ENCODE peak calls at places on chromosomes 13 and 19, in seven cellular contexts. D is prostate gland, Y is endothelial cell of umbilical vein, X is vagina, L is HepG2, K is GM23338, B is esophagus muscularis mucosa. T is an unnamed sample.

GRCh38 chr19:58274771-58275199 is 4.0 kb upstream of the ZNF8 start:
- DNase-seq in D (no peak), Y (peak), X (no peak), L (no peak), K (no peak), B (no peak), T (no peak)

GRCh38 chr13:37492061-37492460 is 106.5 kb downstream of the POSTN start:
- DNase-seq in D (no peak), Y (no peak), X (no peak), L (no peak), K (no peak), B (no peak), T (no peak)

GRCh38 chr19:45772130-45772880 is 3.3 kb upstream of the SIX5 start:
- DNase-seq in D (no peak), Y (no peak), X (no peak), L (no peak), K (no peak), B (no peak), T (no peak)

GRCh38 chr13:64471916-64472315 is 2758.2 kb downstream of the PCDH9 start:
- DNase-seq in D (no peak), Y (peak), X (no peak), L (peak), K (peak), B (no peak), T (no peak)

GRCh38 chr13:97858161-97858560 is 95.3 kb upstream of the IPO5 start:
- DNase-seq in D (no peak), Y (no peak), X (no peak), L (no peak), K (no peak), B (peak), T (no peak)

GRCh38 chr13:107681611-107682010 is 533.7 kb downstream of the LIG4 start:
- DNase-seq in D (no peak), Y (no peak), X (no peak), L (no peak), K (no peak), B (no peak), T (no peak)

GRCh38 chr19:19106061-19106551 is 32.2 kb downstream of the TMEM161A start:
- DNase-seq in D (no peak), Y (no peak), X (no peak), L (no peak), K (peak), B (no peak), T (no peak)

GRCh38 chr19:1747285-1748114 is 5.8 kb upstream of the ONECUT3 start:
- DNase-seq in D (no peak), Y (peak), X (no peak), L (peak), K (peak), B (no peak), T (no peak)

GRCh38 chr19:5943623-5944022 is 29.6 kb downstream of the CAPS start:
- DNase-seq in D (no peak), Y (no peak), X (no peak), L (no peak), K (no peak), B (no peak), T (no peak)

GRCh38 chr13:100980171-100980570 is 305.6 kb upstream of the TMTC4 start:
- DNase-seq in D (no peak), Y (no peak), X (no peak), L (no peak), K (no peak), B (no peak), T (no peak)

GRCh38 chr19:44746616-44746945 is 1.9 kb upstream of the BCL3 start:
- DNase-seq in D (no peak), Y (no peak), X (no peak), L (no peak), K (no peak), B (no peak), T (no peak)

GRCh38 chr19:30367421-30367820 is 4.8 kb upstream of the ZNF536 start:
- DNase-seq in D (no peak), Y (no peak), X (no peak), L (no peak), K (no peak), B (no peak), T (no peak)

GRCh38 chr19:17829855-17830566 is 8.7 kb upstream of the INSL3 start:
- DNase-seq in D (no peak), Y (no peak), X (no peak), L (no peak), K (peak), B (no peak), T (peak)

GRCh38 chr19:48962849-48963165 is 2.3 kb upstream of the FTL start:
- DNase-seq in D (no peak), Y (no peak), X (no peak), L (peak), K (peak), B (no peak), T (no peak)

GRCh38 chr19:16899566-16900075 is 10.8 kb downstream of the F2RL3 start:
- DNase-seq in D (no peak), Y (peak), X (no peak), L (peak), K (peak), B (no peak), T (peak)

GRCh38 chr19:7947939-7948338 is 4.5 kb upstream of the TIMM44 start:
- DNase-seq in D (no peak), Y (no peak), X (no peak), L (no peak), K (no peak), B (no peak), T (no peak)

GRCh38 chr13:51501096-51501495 is 48.3 kb upstream of the INTS6 start:
- DNase-seq in D (no peak), Y (no peak), X (no peak), L (no peak), K (no peak), B (no peak), T (no peak)

GRCh38 chr19:7492142-7493055 is 3.6 kb upstream of the PEX11G start:
- DNase-seq in D (no peak), Y (peak), X (no peak), L (no peak), K (no peak), B (no peak), T (no peak)

GRCh38 chr19:10699650-10700335 is 1.4 kb upstream of the QTRT1 start:
- DNase-seq in D (peak), Y (peak), X (no peak), L (peak), K (peak), B (no peak), T (peak)

GRCh38 chr13:73521291-73521626 is 462.5 kb downstream of the KLF5 start:
- DNase-seq in D (peak), Y (no peak), X (no peak), L (no peak), K (no peak), B (no peak), T (no peak)

GRCh38 chr13:76884167-76884566 is 2.0 kb downstream of the KCTD12 start:
- DNase-seq in D (no peak), Y (peak), X (no peak), L (no peak), K (peak), B (no peak), T (peak)

GRCh38 chr13:30892966-30893365 is 13.1 kb upstream of the MEDAG start:
- DNase-seq in D (no peak), Y (no peak), X (peak), L (peak), K (peak), B (no peak), T (no peak)

GRCh38 chr19:53463263-53463662 is 4.3 kb upstream of the ZNF813 start:
- DNase-seq in D (no peak), Y (peak), X (no peak), L (no peak), K (peak), B (no peak), T (peak)

GRCh38 chr13:80499536-80500280 is 158.8 kb upstream of the SPRY2 start:
- DNase-seq in D (no peak), Y (no peak), X (no peak), L (no peak), K (no peak), B (no peak), T (no peak)

GRCh38 chr13:80497439-80497838 is 156.5 kb upstream of the SPRY2 start:
- DNase-seq in D (no peak), Y (no peak), X (no peak), L (no peak), K (no peak), B (no peak), T (no peak)

GRCh38 chr13:80497007-80497406 is 156.1 kb upstream of the SPRY2 start:
- DNase-seq in D (no peak), Y (no peak), X (no peak), L (no peak), K (no peak), B (no peak), T (no peak)

GRCh38 chr13:80498433-80498832 is 157.5 kb upstream of the SPRY2 start:
- DNase-seq in D (no peak), Y (no peak), X (no peak), L (no peak), K (no peak), B (no peak), T (no peak)

DNA sequence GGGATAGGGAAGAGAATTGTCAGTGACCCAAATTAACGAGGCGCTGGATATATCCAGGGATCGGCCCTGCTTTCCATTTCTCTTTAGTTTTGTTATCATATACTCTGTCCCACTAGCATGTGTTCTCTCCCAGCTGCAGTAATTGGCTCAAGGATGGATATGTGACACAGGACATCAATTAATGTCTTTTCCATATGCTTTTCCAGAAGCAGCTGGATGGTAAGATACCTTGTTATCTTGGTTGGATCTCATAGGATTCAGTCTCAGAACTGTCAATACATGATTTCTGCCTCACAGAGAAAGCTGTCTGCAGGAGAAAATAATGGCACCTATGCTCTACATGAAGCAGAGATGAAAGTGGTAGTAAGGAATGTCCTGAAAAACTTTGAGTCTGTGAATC is 157.1 kb upstream of the SPRY2 start:
- DNase-seq in D (no peak), Y (no peak), X (no peak), L (no peak), K (no peak), B (no peak), T (no peak)
- TF ChIP-seq POLR2AphosphoS5 in D (no peak), Y (no peak), X (no peak), L (no peak), K (no peak), B (no peak), T (no peak)

DNA sequence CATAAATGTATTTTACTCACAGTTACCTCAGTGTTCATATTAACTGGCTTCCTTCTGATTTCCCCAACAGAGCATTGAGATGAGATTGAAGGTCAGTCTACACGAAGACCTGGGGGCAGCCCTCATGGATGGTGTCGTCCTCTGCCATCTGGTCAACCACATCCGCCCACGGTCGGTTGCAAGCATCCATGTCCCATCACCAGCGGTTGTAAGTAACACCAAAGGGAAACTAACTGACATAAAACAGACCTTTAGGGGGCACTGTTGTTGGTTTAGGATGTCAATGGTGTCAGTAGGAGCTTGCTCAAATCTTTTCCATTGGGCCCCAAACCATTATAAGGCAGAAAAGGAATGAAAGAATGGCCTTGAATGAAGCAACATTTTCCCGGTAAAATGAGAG is 68.2 kb downstream of the ESD start:
- DNase-seq in D (no peak), Y (no peak), X (no peak), L (peak), K (peak), B (no peak), T (no peak)
- TF ChIP-seq CTCF in D (no peak), Y (no peak), X (no peak), L (no peak), K (peak), B (no peak), T (peak)

GRCh38 chr13:66835040-66835628 is 395.0 kb downstream of the PCDH9 start:
- DNase-seq in D (no peak), Y (peak), X (no peak), L (peak), K (no peak), B (peak), T (peak)

GRCh38 chr13:66829803-66830202 is 400.3 kb downstream of the PCDH9 start:
- DNase-seq in D (no peak), Y (no peak), X (no peak), L (no peak), K (no peak), B (no peak), T (no peak)

GRCh38 chr13:66826398-66826797 is 403.7 kb downstream of the PCDH9 start:
- DNase-seq in D (no peak), Y (peak), X (no peak), L (no peak), K (no peak), B (no peak), T (no peak)

GRCh38 chr13:66837246-66837645 is 392.9 kb downstream of the PCDH9 start:
- DNase-seq in D (no peak), Y (no peak), X (no peak), L (no peak), K (peak), B (no peak), T (no peak)

DNA sequence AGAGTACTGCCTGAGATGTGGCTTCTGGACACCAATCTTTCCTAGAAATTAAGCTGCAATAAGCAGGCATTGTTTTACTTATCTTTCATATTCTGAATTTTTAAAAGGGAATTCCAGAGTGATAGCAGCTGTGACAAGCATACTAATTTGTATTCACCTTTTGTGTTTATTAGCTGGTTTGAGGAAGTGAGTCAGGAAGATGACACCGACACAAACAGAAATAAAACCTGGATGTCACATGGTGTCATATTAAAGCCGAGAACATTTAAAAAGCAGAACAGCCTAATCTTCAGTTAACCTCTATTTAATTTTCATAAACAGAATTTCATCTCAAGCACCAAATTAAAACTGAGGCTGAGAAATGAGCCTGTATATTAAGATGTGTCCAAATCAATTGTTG is 398.8 kb downstream of the PCDH9 start:
- DNase-seq in D (no peak), Y (no peak), X (no peak), L (no peak), K (no peak), B (no peak), T (no peak)
- H3K27ac ChIP-seq in D (no peak), Y (no peak), X (no peak), L (no peak), K (no peak), B (no peak), T (no peak)

GRCh38 chr19:540867-541637 is 2.8 kb upstream of the GZMM start:
- DNase-seq in D (no peak), Y (no peak), X (no peak), L (no peak), K (no peak), B (no peak), T (no peak)

GRCh38 chr19:539429-540030 is 4.3 kb upstream of the GZMM start:
- DNase-seq in D (no peak), Y (no peak), X (no peak), L (no peak), K (no peak), B (no peak), T (no peak)

GRCh38 chr19:541699-542098 is 2.2 kb upstream of the GZMM start:
- DNase-seq in D (no peak), Y (no peak), X (no peak), L (no peak), K (no peak), B (no peak), T (no peak)

GRCh38 chr19:543912-544608 is at the start of gene GZMM:
- DNase-seq in D (no peak), Y (no peak), X (no peak), L (no peak), K (no peak), B (no peak), T (peak)

DNA sequence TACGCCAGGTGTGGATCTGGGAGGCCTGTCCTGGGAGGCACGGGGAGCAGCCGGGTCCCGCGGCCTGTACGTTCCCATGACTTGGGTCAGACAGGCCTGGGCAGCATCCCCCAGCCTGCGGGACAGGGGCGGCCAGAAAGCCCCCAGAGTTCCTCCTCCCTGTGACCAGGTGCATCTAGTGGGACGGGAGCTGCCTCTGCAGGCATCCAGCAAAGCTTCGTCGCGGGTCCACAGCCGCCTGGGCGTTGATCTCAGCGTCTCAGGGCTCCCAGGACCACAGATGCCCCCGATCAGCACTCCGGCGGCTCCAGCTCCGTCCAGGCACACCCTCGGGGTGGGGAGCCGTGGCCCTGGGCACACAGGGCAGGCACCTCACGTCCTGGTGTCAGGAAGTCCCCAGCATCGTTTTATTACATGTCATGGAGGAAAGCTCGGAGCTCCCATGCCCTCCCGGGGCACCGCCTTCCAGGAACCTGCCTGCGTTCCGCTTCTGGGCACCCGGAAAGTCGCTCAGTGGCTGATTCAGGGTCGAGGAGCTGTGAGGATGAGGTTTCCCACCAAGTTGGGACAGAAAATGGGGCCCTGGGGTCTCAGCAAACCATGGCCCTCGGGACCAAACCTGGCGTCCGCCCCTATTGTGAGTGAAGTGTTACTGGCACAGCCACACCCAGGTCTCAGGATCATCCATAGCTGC is 1.5 kb upstream of the GZMM start:
- DNase-seq in D (no peak), Y (no peak), X (no peak), L (no peak), K (no peak), B (no peak), T (peak)
- TF ChIP-seq POLR2AphosphoS5 in D (no peak), Y (no peak), X (no peak), L (no peak), K (no peak), B (no peak), T (no peak)

GRCh38 chr19:660793-661426 is 2.1 kb downstream of the RNF126 start:
- DNase-seq in D (no peak), Y (no peak), X (no peak), L (peak), K (no peak), B (no peak), T (peak)

GRCh38 chr19:658059-658839 is 4.8 kb downstream of the RNF126 start:
- DNase-seq in D (no peak), Y (no peak), X (no peak), L (no peak), K (no peak), B (no peak), T (no peak)

GRCh38 chr19:656751-657559 is 6.1 kb downstream of the RNF126 start:
- DNase-seq in D (no peak), Y (no peak), X (no peak), L (no peak), K (no peak), B (no peak), T (no peak)

GRCh38 chr19:657611-658010 is 5.4 kb downstream of the RNF126 start:
- DNase-seq in D (no peak), Y (no peak), X (no peak), L (no peak), K (no peak), B (no peak), T (no peak)

DNA sequence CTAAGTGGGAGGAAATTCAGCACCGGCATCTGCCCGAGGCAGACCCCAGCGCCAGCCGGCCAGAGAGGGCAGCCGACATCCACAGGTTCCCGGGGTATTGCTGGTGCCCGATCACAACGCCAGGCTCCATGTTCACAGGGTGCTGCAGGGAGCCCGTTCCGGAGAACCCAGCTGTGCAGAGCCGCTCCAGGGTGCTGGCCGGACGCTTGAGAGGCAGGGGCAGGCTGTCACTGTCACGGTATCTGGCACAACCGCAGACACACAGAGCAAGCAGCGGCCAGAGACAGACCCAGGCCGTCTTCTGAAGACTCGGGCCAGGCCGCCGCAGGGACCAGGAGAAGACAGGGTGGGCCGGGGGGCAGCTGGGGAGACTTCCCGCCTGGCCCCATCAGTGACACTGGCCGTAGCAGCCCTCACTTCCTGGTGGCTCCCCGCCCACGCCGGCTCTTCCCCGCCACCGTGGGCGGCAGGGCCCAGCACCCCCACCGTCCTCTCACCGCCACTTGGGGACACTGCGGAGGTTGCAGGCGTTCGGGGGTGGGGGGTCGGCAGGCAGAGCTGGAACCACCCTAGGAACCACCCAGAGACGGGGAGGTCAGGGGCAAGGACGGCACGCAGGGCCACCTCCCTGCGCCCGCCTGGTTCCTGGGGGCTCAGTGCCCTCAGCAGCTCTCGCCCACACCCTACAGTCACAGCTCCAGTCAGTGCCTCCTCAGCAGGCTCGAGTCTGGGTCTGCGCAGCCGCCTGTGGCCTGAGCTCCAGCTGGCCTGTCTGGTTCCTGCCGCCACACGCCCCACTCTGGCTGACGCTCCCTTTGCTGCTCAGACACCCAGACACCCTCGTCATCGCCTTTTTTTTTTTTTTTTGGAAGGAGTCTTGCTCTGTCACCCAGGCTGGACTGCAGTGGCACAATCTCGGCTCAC is 3.8 kb downstream of the RNF126 start:
- DNase-seq in D (peak), Y (no peak), X (no peak), L (no peak), K (no peak), B (no peak), T (peak)
- TF ChIP-seq CTCF in D (no peak), Y (no peak), X (no peak), L (no peak), K (no peak), B (no peak), T (no peak)